ENCODE peak calls at places on chromosomes 1 and 21, in six cellular contexts. F, G, Y, I, S and U are unnamed samples.
A peak's percentile ranks its signal among the peaks of the same experiment; 100 is the strongest.

GRCh38 chr1:192766876-192767275 is 42.0 kb upstream of the RGS2 start:
- DNase-seq in F (no peak), I (no peak), Y (no peak), S (no peak), G (peak; percentile 9), U (no peak)

GRCh38 chr1:183982172-183982963 is 55.2 kb downstream of the COLGALT2 start:
- DNase-seq in G (no peak), Y (no peak), S (no peak), I (no peak), F (no peak), U (no peak)

GRCh38 chr21:42973309-42973990 is 912 bp upstream of the PKNOX1 start:
- DNase-seq in G (no peak), F (no peak), S (no peak), Y (no peak), I (no peak), U (no peak)

GRCh38 chr1:17099941-17100340 is 19.3 kb downstream of the PADI2 start:
- DNase-seq in F (no peak), S (no peak), I (no peak), Y (no peak), G (no peak), U (peak; percentile 56)

GRCh38 chr1:56948403-56949023 is 17.3 kb downstream of the C8B start:
- DNase-seq in I (no peak), F (no peak), Y (no peak), G (no peak), S (peak; percentile 26), U (no peak)

GRCh38 chr1:73333847-73334503 is 864.0 kb downstream of the LRRIQ3 start:
- DNase-seq in G (no peak), Y (no peak), S (no peak), F (no peak), I (no peak), U (no peak)

GRCh38 chr1:182595641-182596240 is 6.7 kb upstream of the RNASEL start:
- DNase-seq in Y (peak; percentile 59), F (peak; percentile 87), G (peak; percentile 72), S (peak; percentile 77), I (no peak), U (peak; percentile 68)

GRCh38 chr1:228267962-228268890 is 60.4 kb downstream of the OBSCN start:
- DNase-seq in F (no peak), I (no peak), G (no peak), Y (no peak), S (peak; percentile 8), U (no peak)

GRCh38 chr1:177568702-177569101 is 397.9 kb downstream of the BRINP2 start:
- DNase-seq in G (no peak), Y (no peak), F (no peak), S (no peak), I (no peak), U (peak; percentile 4)

GRCh38 chr1:227902641-227902990 is 45.1 kb downstream of the WNT9A start:
- DNase-seq in Y (no peak), G (no peak), F (no peak), S (no peak), I (no peak), U (no peak)

GRCh38 chr1:52550447-52550846 is 2.4 kb downstream of the TUT4 start:
- DNase-seq in S (no peak), F (no peak), G (no peak), I (no peak), Y (no peak), U (no peak)

GRCh38 chr1:183025782-183026774 is 2.9 kb downstream of the LAMC1 start:
- DNase-seq in F (no peak), S (no peak), G (no peak), I (peak; percentile 48), Y (peak; percentile 32), U (peak; percentile 74)

GRCh38 chr1:36988741-36989193 is 45.5 kb downstream of the GRIK3 start:
- DNase-seq in S (no peak), F (no peak), I (peak; percentile 13), Y (no peak), G (no peak), U (no peak)

GRCh38 chr1:154206212-154206611 is at the start of gene CFAP141:
- DNase-seq in G (no peak), I (no peak), Y (no peak), F (peak; percentile 55), S (peak; percentile 18), U (no peak)